ENCODE peak calls at places on chromosomes 16 and 17, in six cellular contexts. One of them, this sample, is unnamed.

GRCh38 chr17:49716952-49717351 is 9.2 kb upstream of the SLC35B1 start:
- DNase-seq in epithelial cell of esophagus: no peak
- DNase-seq in left cardiac atrium: no peak
- DNase-seq in activated gamma-delta T cell treated with Interleukin-2 at 50 U/mL for 16 hours: no peak
- DNase-seq in DMS53: no peak
- DNase-seq in EH: no peak
- DNase-seq in this sample: no peak

GRCh38 chr17:82615084-82616020 is 32.9 kb downstream of the WDR45B start:
- DNase-seq in EH: no peak
- DNase-seq in left cardiac atrium: no peak
- DNase-seq in activated gamma-delta T cell treated with Interleukin-2 at 50 U/mL for 16 hours: no peak
- DNase-seq in DMS53: peak
- DNase-seq in epithelial cell of esophagus: no peak
- DNase-seq in this sample: no peak

GRCh38 chr16:26969589-26970217 is 97.0 kb upstream of the C16orf82 start:
- DNase-seq in EH: no peak
- DNase-seq in epithelial cell of esophagus: no peak
- DNase-seq in activated gamma-delta T cell treated with Interleukin-2 at 50 U/mL for 16 hours: no peak
- DNase-seq in DMS53: no peak
- DNase-seq in left cardiac atrium: no peak
- DNase-seq in this sample: no peak

GRCh38 chr16:35570946-35571345 is 2111.5 kb downstream of the TP53TG3F start:
- DNase-seq in left cardiac atrium: no peak
- DNase-seq in epithelial cell of esophagus: no peak
- DNase-seq in activated gamma-delta T cell treated with Interleukin-2 at 50 U/mL for 16 hours: no peak
- DNase-seq in EH: no peak
- DNase-seq in DMS53: no peak
- DNase-seq in this sample: no peak

GRCh38 chr17:42010898-42011516 is 6.2 kb downstream of the DNAJC7 start:
- DNase-seq in epithelial cell of esophagus: peak
- DNase-seq in left cardiac atrium: no peak
- DNase-seq in DMS53: no peak
- DNase-seq in EH: peak
- DNase-seq in activated gamma-delta T cell treated with Interleukin-2 at 50 U/mL for 16 hours: no peak
- DNase-seq in this sample: no peak

GRCh38 chr17:17165666-17166308 is 40.3 kb downstream of the PLD6 start:
- DNase-seq in DMS53: no peak
- DNase-seq in epithelial cell of esophagus: no peak
- DNase-seq in activated gamma-delta T cell treated with Interleukin-2 at 50 U/mL for 16 hours: no peak
- DNase-seq in EH: no peak
- DNase-seq in left cardiac atrium: no peak
- DNase-seq in this sample: no peak

GRCh38 chr16:56729351-56729735 is 586 bp upstream of the NUP93 start:
- DNase-seq in EH: no peak
- DNase-seq in left cardiac atrium: no peak
- DNase-seq in epithelial cell of esophagus: no peak
- DNase-seq in DMS53: peak
- DNase-seq in activated gamma-delta T cell treated with Interleukin-2 at 50 U/mL for 16 hours: no peak
- DNase-seq in this sample: peak

GRCh38 chr17:13385481-13385907 is 216.2 kb downstream of the HS3ST3A1 start:
- DNase-seq in EH: peak
- DNase-seq in epithelial cell of esophagus: peak
- DNase-seq in DMS53: no peak
- DNase-seq in left cardiac atrium: no peak
- DNase-seq in activated gamma-delta T cell treated with Interleukin-2 at 50 U/mL for 16 hours: no peak
- DNase-seq in this sample: no peak

GRCh38 chr17:58527949-58528348 is 13.5 kb upstream of the MTMR4 start:
- DNase-seq in DMS53: no peak
- DNase-seq in epithelial cell of esophagus: no peak
- DNase-seq in left cardiac atrium: no peak
- DNase-seq in EH: peak
- DNase-seq in activated gamma-delta T cell treated with Interleukin-2 at 50 U/mL for 16 hours: no peak
- DNase-seq in this sample: no peak

GRCh38 chr16:88691129-88691813 is 5.0 kb upstream of the SNAI3 start:
- DNase-seq in activated gamma-delta T cell treated with Interleukin-2 at 50 U/mL for 16 hours: no peak
- DNase-seq in epithelial cell of esophagus: no peak
- DNase-seq in EH: no peak
- DNase-seq in DMS53: no peak
- DNase-seq in left cardiac atrium: no peak
- DNase-seq in this sample: no peak

GRCh38 chr17:32259596-32259995 is 6.0 kb upstream of the RHBDL3 start:
- DNase-seq in left cardiac atrium: no peak
- DNase-seq in DMS53: no peak
- DNase-seq in EH: peak
- DNase-seq in epithelial cell of esophagus: peak
- DNase-seq in activated gamma-delta T cell treated with Interleukin-2 at 50 U/mL for 16 hours: no peak
- DNase-seq in this sample: no peak

GRCh38 chr16:67207857-67208524 is 9.1 kb downstream of the ELMO3 start:
- DNase-seq in DMS53: peak
- DNase-seq in epithelial cell of esophagus: peak
- DNase-seq in activated gamma-delta T cell treated with Interleukin-2 at 50 U/mL for 16 hours: no peak
- DNase-seq in left cardiac atrium: no peak
- DNase-seq in EH: peak
- DNase-seq in this sample: no peak

GRCh38 chr16:79006206-79006605 is 594.3 kb downstream of the MAF start:
- DNase-seq in activated gamma-delta T cell treated with Interleukin-2 at 50 U/mL for 16 hours: no peak
- DNase-seq in EH: no peak
- DNase-seq in DMS53: no peak
- DNase-seq in left cardiac atrium: no peak
- DNase-seq in epithelial cell of esophagus: no peak
- DNase-seq in this sample: no peak

GRCh38 chr16:85291302-85292148 is 179.3 kb upstream of the CIBAR2 start:
- DNase-seq in epithelial cell of esophagus: no peak
- DNase-seq in EH: no peak
- DNase-seq in DMS53: no peak
- DNase-seq in activated gamma-delta T cell treated with Interleukin-2 at 50 U/mL for 16 hours: no peak
- DNase-seq in left cardiac atrium: peak
- DNase-seq in this sample: no peak

GRCh38 chr16:1964046-1964505 is 550 bp downstream of the RPS2 start:
- DNase-seq in DMS53: peak
- DNase-seq in activated gamma-delta T cell treated with Interleukin-2 at 50 U/mL for 16 hours: no peak
- DNase-seq in EH: peak
- DNase-seq in left cardiac atrium: peak
- DNase-seq in epithelial cell of esophagus: no peak
- DNase-seq in this sample: peak

GRCh38 chr17:13419676-13420075 is 182.1 kb downstream of the HS3ST3A1 start:
- DNase-seq in epithelial cell of esophagus: no peak
- DNase-seq in activated gamma-delta T cell treated with Interleukin-2 at 50 U/mL for 16 hours: no peak
- DNase-seq in left cardiac atrium: no peak
- DNase-seq in EH: no peak
- DNase-seq in DMS53: no peak
- DNase-seq in this sample: no peak

GRCh38 chr17:4420692-4421131 is 13.0 kb upstream of the SPNS3 start:
- DNase-seq in left cardiac atrium: peak
- DNase-seq in activated gamma-delta T cell treated with Interleukin-2 at 50 U/mL for 16 hours: peak
- DNase-seq in DMS53: peak
- DNase-seq in epithelial cell of esophagus: peak
- DNase-seq in EH: peak
- DNase-seq in this sample: peak

GRCh38 chr16:27214084-27214961 is 11.0 kb downstream of the KDM8 start:
- DNase-seq in EH: no peak
- DNase-seq in left cardiac atrium: no peak
- DNase-seq in epithelial cell of esophagus: no peak
- DNase-seq in activated gamma-delta T cell treated with Interleukin-2 at 50 U/mL for 16 hours: no peak
- DNase-seq in DMS53: peak
- DNase-seq in this sample: no peak

GRCh38 chr16:71927383-71927782 is 32.1 kb downstream of the IST1 start:
- DNase-seq in activated gamma-delta T cell treated with Interleukin-2 at 50 U/mL for 16 hours: no peak
- DNase-seq in epithelial cell of esophagus: peak
- DNase-seq in EH: peak
- DNase-seq in left cardiac atrium: peak
- DNase-seq in DMS53: no peak
- DNase-seq in this sample: peak

GRCh38 chr16:72284042-72284789 is 112.3 kb upstream of the PMFBP1 start:
- DNase-seq in DMS53: no peak
- DNase-seq in EH: no peak
- DNase-seq in epithelial cell of esophagus: peak
- DNase-seq in left cardiac atrium: no peak
- DNase-seq in activated gamma-delta T cell treated with Interleukin-2 at 50 U/mL for 16 hours: no peak
- DNase-seq in this sample: no peak

GRCh38 chr16:86905302-86905701 is 327.0 kb downstream of the FOXL1 start:
- DNase-seq in activated gamma-delta T cell treated with Interleukin-2 at 50 U/mL for 16 hours: no peak
- DNase-seq in DMS53: no peak
- DNase-seq in epithelial cell of esophagus: no peak
- DNase-seq in left cardiac atrium: no peak
- DNase-seq in EH: no peak
- DNase-seq in this sample: no peak

GRCh38 chr16:30956601-30957455 is 726 bp upstream of the SETD1A start:
- DNase-seq in left cardiac atrium: peak
- DNase-seq in EH: peak
- DNase-seq in activated gamma-delta T cell treated with Interleukin-2 at 50 U/mL for 16 hours: peak
- DNase-seq in epithelial cell of esophagus: peak
- DNase-seq in DMS53: peak
- DNase-seq in this sample: peak

GRCh38 chr16:8935989-8936388 is 27.7 kb downstream of the USP7 start:
- DNase-seq in epithelial cell of esophagus: no peak
- DNase-seq in DMS53: no peak
- DNase-seq in activated gamma-delta T cell treated with Interleukin-2 at 50 U/mL for 16 hours: no peak
- DNase-seq in left cardiac atrium: no peak
- DNase-seq in EH: no peak
- DNase-seq in this sample: peak

GRCh38 chr17:41537614-41537954 is 9.5 kb upstream of the KRT19 start:
- DNase-seq in activated gamma-delta T cell treated with Interleukin-2 at 50 U/mL for 16 hours: no peak
- DNase-seq in left cardiac atrium: no peak
- DNase-seq in EH: no peak
- DNase-seq in epithelial cell of esophagus: no peak
- DNase-seq in DMS53: no peak
- DNase-seq in this sample: no peak

GRCh38 chr17:40023590-40024292 is 8.5 kb downstream of the CSF3 start:
- DNase-seq in DMS53: peak
- DNase-seq in activated gamma-delta T cell treated with Interleukin-2 at 50 U/mL for 16 hours: no peak
- DNase-seq in left cardiac atrium: peak
- DNase-seq in EH: peak
- DNase-seq in epithelial cell of esophagus: no peak
- DNase-seq in this sample: peak

GRCh38 chr17:45234641-45235040 is 13.0 kb downstream of the FMNL1 start:
- DNase-seq in DMS53: peak
- DNase-seq in epithelial cell of esophagus: no peak
- DNase-seq in EH: no peak
- DNase-seq in activated gamma-delta T cell treated with Interleukin-2 at 50 U/mL for 16 hours: peak
- DNase-seq in left cardiac atrium: no peak
- DNase-seq in this sample: peak

GRCh38 chr16:9077001-9077809 is 14.2 kb upstream of the HAPSTR1 start:
- DNase-seq in EH: peak
- DNase-seq in activated gamma-delta T cell treated with Interleukin-2 at 50 U/mL for 16 hours: no peak
- DNase-seq in DMS53: no peak
- DNase-seq in epithelial cell of esophagus: peak
- DNase-seq in left cardiac atrium: no peak
- DNase-seq in this sample: no peak

GRCh38 chr17:64706224-64707076 is 44.3 kb upstream of the SMURF2 start:
- DNase-seq in epithelial cell of esophagus: peak
- DNase-seq in left cardiac atrium: peak
- DNase-seq in DMS53: no peak
- DNase-seq in activated gamma-delta T cell treated with Interleukin-2 at 50 U/mL for 16 hours: no peak
- DNase-seq in EH: peak
- DNase-seq in this sample: peak

GRCh38 chr17:45231481-45232116 is 9.9 kb downstream of the FMNL1 start:
- DNase-seq in DMS53: peak
- DNase-seq in epithelial cell of esophagus: no peak
- DNase-seq in activated gamma-delta T cell treated with Interleukin-2 at 50 U/mL for 16 hours: peak
- DNase-seq in left cardiac atrium: no peak
- DNase-seq in EH: no peak
- DNase-seq in this sample: peak

GRCh38 chr17:50722746-50723145 is 3.3 kb downstream of the LUC7L3 start:
- DNase-seq in left cardiac atrium: no peak
- DNase-seq in activated gamma-delta T cell treated with Interleukin-2 at 50 U/mL for 16 hours: no peak
- DNase-seq in EH: no peak
- DNase-seq in epithelial cell of esophagus: no peak
- DNase-seq in DMS53: no peak
- DNase-seq in this sample: no peak

This sample was measured in NCI-H69.